ENCODE peak calls at places on chromosomes 12 and 14, in ten cellular contexts. T, U, J, Z, L, E, O, X, M and D are unnamed samples.

GRCh38 chr12:1737643-1738286 is 46.9 kb downstream of the ADIPOR2 start:
- DNase-seq in T (no peak), E (no peak), X (no peak), M (no peak), Z (no peak), J (no peak), L (no peak), U (no peak), O (no peak), D (no peak)

GRCh38 chr12:124939428-124940142 is 25.1 kb upstream of the UBC start:
- DNase-seq in J (peak; percentile 87), E (peak; percentile 93), T (peak; percentile 90), O (peak; percentile 89), X (peak; percentile 99), L (peak; percentile 93), Z (peak; percentile 86), M (peak; percentile 84), U (peak; percentile 77), D (peak; percentile 89)

GRCh38 chr12:131869871-131870418 is 24.5 kb upstream of the ULK1 start:
- DNase-seq in J (no peak), E (no peak), O (no peak), T (no peak), M (peak; percentile 65), L (no peak), U (no peak), Z (no peak), X (no peak), D (no peak)

GRCh38 chr12:109494348-109494881 is 17.0 kb downstream of the UBE3B start:
- DNase-seq in M (no peak), X (no peak), E (no peak), T (no peak), Z (no peak), O (no peak), U (no peak), J (no peak), L (no peak), D (no peak)

GRCh38 chr12:25997401-25997973 is 39.0 kb downstream of the RASSF8 start:
- DNase-seq in Z (no peak), U (no peak), M (peak; percentile 96), E (no peak), L (no peak), O (no peak), X (no peak), T (no peak), J (no peak), D (no peak)

GRCh38 chr12:109451400-109451799 is 25.7 kb downstream of the KCTD10 start:
- DNase-seq in X (no peak), U (no peak), Z (no peak), E (no peak), J (no peak), T (no peak), L (no peak), O (no peak), M (no peak), D (no peak)

GRCh38 chr12:75704664-75705063 is 193.3 kb upstream of the KRR1 start:
- DNase-seq in M (no peak), E (no peak), Z (no peak), O (no peak), L (no peak), T (no peak), X (no peak), U (no peak), J (no peak), D (no peak)

GRCh38 chr12:107468182-107468581 is 217.4 kb upstream of the PWP1 start:
- DNase-seq in O (no peak), L (no peak), T (no peak), J (no peak), E (no peak), X (no peak), M (no peak), Z (no peak), U (no peak), D (no peak)

GRCh38 chr14:89491701-89492381 is 74.8 kb upstream of the FOXN3 start:
- DNase-seq in O (no peak), M (no peak), Z (no peak), T (no peak), U (no peak), J (no peak), L (no peak), E (no peak), X (no peak), D (no peak)

GRCh38 chr14:76698191-76698590 is 63.1 kb upstream of the VASH1 start:
- DNase-seq in E (no peak), T (no peak), Z (no peak), O (no peak), U (no peak), M (no peak), J (no peak), L (no peak), X (peak; percentile 26), D (no peak)

GRCh38 chr14:68392393-68393085 is 400.3 kb downstream of the ZFP36L1 start:
- DNase-seq in X (no peak), U (peak; percentile 19), J (peak; percentile 48), T (no peak), M (no peak), E (no peak), O (no peak), Z (no peak), L (peak; percentile 79), D (peak; percentile 50)

GRCh38 chr12:51907083-51907863 is at the start of gene ACVRL1:
- DNase-seq in L (no peak), M (no peak), E (no peak), X (peak; percentile 66), T (no peak), J (peak; percentile 57), Z (no peak), O (no peak), U (no peak), D (peak; percentile 62)

GRCh38 chr12:51908876-51909592 is 1.7 kb downstream of the ACVRL1 start:
- DNase-seq in O (no peak), Z (no peak), U (no peak), X (no peak), T (no peak), L (no peak), E (no peak), M (no peak), J (no peak), D (no peak)

GRCh38 chr12:51905507-51906438 is 1.5 kb upstream of the ACVRL1 start:
- DNase-seq in U (no peak), E (no peak), J (peak; percentile 84), M (no peak), O (no peak), Z (no peak), L (peak; percentile 45), X (peak; percentile 62), T (no peak), D (peak; percentile 72)

GRCh38 chr12:51906452-51907082 is 737 bp upstream of the ACVRL1 start:
- DNase-seq in Z (no peak), L (no peak), E (no peak), M (no peak), O (no peak), T (no peak), X (peak; percentile 60), J (no peak), U (no peak), D (no peak)

GRCh38 chr12:51907864-51908425 is 641 bp downstream of the ACVRL1 start:
- DNase-seq in X (no peak), J (no peak), Z (no peak), T (no peak), O (no peak), U (no peak), M (no peak), E (no peak), L (no peak), D (no peak)
- H3K4me3 ChIP-seq in X (no peak overlapping the region), J (peak overlapping the region; percentile 70), Z (no peak overlapping the region), T (no peak overlapping the region), O (no peak overlapping the region), U (peak overlapping the region; percentile 30), M (peak overlapping the region; percentile 36), E (peak overlapping the region; percentile 45), L (no peak overlapping the region), D (peak overlapping the region; percentile 58)

DNA sequence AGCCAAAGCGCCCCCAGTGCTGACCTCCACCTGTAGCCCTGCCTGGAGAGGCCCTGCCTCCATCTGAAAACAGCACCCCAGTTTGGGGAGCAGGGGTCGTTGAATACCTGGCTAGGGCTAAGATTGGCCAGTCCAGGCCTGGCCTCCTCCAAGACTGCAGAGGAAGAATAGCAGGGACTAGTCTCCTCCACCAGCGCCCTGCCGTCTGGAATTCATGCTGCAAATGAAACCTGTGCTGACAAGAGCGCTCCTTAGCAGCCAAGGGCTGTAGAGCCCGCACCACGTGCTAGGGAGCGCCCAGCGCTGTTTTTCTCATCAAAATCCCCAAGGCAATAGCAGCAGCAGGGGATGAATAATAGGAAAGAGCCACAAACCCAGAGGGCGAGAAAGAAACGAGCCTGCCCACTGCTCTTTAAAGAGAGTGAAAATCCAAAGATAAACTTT is 3.4 kb downstream of the COL2A1 start:
- DNase-seq in Z (no peak), E (peak; percentile 38), U (no peak), O (no peak), M (peak; percentile 16), J (peak; percentile 34), X (peak; percentile 91), L (peak; percentile 75), T (no peak), D (no peak)
- H3K27me3 ChIP-seq in Z (peaks cover 46% of the 10 kb centered on the region), E (no peaks in the 10 kb centered on the region), U (peaks cover 14% of the 10 kb centered on the region), O (peaks cover 57% of the 10 kb centered on the region), M (peaks cover 55% of the 10 kb centered on the region), J (peaks cover 39% of the 10 kb centered on the region), X (peaks cover 94% of the 10 kb centered on the region), L (peaks cover 28% of the 10 kb centered on the region), T (peaks cover 13% of the 10 kb centered on the region), D (peaks cover 16% of the 10 kb centered on the region)

DNA sequence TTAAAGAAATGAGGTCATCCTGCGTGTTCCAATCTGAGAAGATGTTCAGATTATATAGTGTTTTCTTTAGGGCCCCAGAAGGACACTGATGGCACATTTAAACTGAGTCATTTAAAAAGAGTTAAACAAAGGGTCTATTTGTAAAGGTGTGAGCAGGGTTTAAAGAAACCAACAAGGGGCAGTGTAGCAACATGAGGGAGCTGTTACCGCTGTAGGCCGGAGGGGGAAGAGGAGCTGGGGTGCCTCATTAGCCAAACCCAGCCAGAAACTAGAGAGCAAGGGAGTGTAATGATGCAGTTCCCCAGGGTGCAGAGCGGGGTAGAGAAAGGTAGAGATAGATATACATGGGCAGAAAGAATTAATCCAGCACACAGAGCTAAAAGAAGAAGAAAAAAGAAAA is 160.4 kb downstream of the TBX5 start:
- DNase-seq in J (no peak), X (peak; percentile 75), U (no peak), Z (no peak), M (no peak), O (no peak), L (no peak), T (no peak), E (no peak), D (no peak)
- TF ChIP-seq CTCF in J (no peak), X (peak; percentile 57), U (no peak), Z (no peak), M (peak; percentile 53), O (no peak), L (peak; percentile 14), T (no peak), E (no peak), D (peak; percentile 40)

DNA sequence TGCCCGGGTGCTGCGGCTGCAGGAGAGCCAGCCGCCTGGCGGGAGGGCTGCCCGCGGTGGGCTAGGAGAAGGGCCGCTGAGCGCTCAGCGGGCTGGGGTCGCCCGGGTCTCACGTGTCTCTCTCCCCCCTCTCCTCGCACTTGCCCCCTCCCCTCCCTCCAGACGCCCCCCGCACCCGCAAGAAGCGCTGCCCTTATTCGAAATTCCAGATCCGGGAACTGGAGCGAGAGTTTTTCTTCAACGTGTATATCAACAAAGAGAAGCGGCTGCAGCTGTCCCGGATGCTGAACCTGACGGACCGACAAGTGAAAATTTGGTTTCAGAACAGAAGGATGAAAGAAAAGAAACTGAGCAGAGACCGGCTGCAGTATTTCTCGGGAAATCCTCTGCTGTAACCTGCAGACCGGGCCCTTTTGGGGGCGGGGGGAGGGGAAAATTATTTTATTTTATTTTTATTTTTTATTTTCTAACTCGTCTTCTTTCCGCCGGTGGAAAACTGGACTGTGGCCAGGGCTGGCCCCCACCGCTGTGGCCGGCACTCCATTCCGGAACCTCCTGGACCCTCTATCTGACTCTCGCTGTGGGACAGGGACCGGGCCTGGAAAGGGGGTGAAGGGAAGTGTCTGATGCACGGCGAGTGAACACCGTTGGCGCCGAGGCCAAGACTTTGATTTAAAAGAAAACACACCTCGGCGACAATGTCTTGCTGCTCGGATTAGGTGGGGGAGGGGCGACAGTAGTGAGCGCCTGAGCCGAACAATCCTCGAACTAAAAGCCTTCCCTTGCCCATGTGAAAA is 463 bp upstream of the HOTAIR start:
- DNase-seq in O (no peak), Z (no peak), M (no peak), E (peak; percentile 36), U (no peak), L (no peak), J (no peak), X (peak; percentile 85), T (no peak), D (no peak)
- H3K4me3 ChIP-seq in O (no peak overlapping the region), Z (peak overlapping the region; percentile 37), M (peak overlapping the region; percentile 64), E (peak overlapping the region; percentile 31), U (no peak overlapping the region), L (peak overlapping the region; percentile 44), J (peak overlapping the region; percentile 69), X (no peak overlapping the region), T (peak overlapping the region; percentile 45), D (peak overlapping the region; percentile 27)